ENCODE peak calls at places on chromosomes 1 and 21, in nine cellular contexts. O, L, J, E, G, T, Z, N and D are unnamed samples.
A peak's percentile ranks its signal among the peaks of the same experiment; 100 is the strongest.

GRCh38 chr1:2819429-2819828 is 17.9 kb upstream of the TTC34 start:
- DNase-seq in O (no peak), L (no peak), J (no peak), E (no peak), G (no peak), T (no peak), Z (no peak), N (no peak), D (no peak)

GRCh38 chr1:195894411-195894810 is 713.8 kb downstream of the KCNT2 start:
- DNase-seq in O (peak; percentile 24), L (no peak), J (no peak), E (no peak), G (no peak), T (no peak), Z (peak; percentile 28), N (no peak), D (no peak)

GRCh38 chr21:31299291-31300147 is 44.5 kb downstream of the TIAM1 start:
- DNase-seq in O (no peak), L (no peak), J (no peak), E (no peak), G (no peak), T (no peak), Z (no peak), N (no peak), D (no peak)

GRCh38 chr1:16145988-16146887 is 9.6 kb downstream of the EPHA2 start:
- DNase-seq in O (peak; percentile 95), L (peak; percentile 55), J (peak; percentile 52), E (peak; percentile 82), G (peak; percentile 86), T (no peak), Z (peak; percentile 93), N (peak; percentile 77), D (peak; percentile 61)

GRCh38 chr1:98688110-98688739 is 26.7 kb downstream of the SNX7 start:
- DNase-seq in O (no peak), L (no peak), J (no peak), E (no peak), G (no peak), T (no peak), Z (no peak), N (no peak), D (no peak)

GRCh38 chr1:91440845-91441244 is 36.2 kb upstream of the HFM1 start:
- DNase-seq in O (peak; percentile 4), L (no peak), J (no peak), E (no peak), G (no peak), T (no peak), Z (peak; percentile 12), N (peak; percentile 35), D (no peak)

GRCh38 chr1:178311164-178311563 is 185.6 kb downstream of the CLEC20A start:
- DNase-seq in O (peak; percentile 21), L (no peak), J (no peak), E (peak; percentile 37), G (no peak), T (no peak), Z (no peak), N (peak; percentile 19), D (no peak)

GRCh38 chr1:95742591-95743089 is 508.6 kb downstream of the RWDD3 start:
- DNase-seq in O (peak; percentile 18), L (no peak), J (no peak), E (no peak), G (peak; percentile 21), T (no peak), Z (no peak), N (peak; percentile 90), D (no peak)

GRCh38 chr1:39047374-39048229 is 21.5 kb downstream of the NDUFS5 start:
- DNase-seq in O (peak; percentile 93), L (peak; percentile 41), J (no peak), E (peak; percentile 74), G (peak; percentile 19), T (peak; percentile 92), Z (peak; percentile 87), N (peak; percentile 95), D (peak; percentile 40)

GRCh38 chr1:167209044-167209443 is 11.6 kb upstream of the POU2F1 start:
- DNase-seq in O (no peak), L (no peak), J (no peak), E (no peak), G (no peak), T (no peak), Z (no peak), N (no peak), D (no peak)

GRCh38 chr1:6495540-6496359 is 4.3 kb upstream of the PLEKHG5 start:
- DNase-seq in O (no peak), L (no peak), J (no peak), E (no peak), G (peak; percentile 19), T (no peak), Z (no peak), N (no peak), D (no peak)

GRCh38 chr1:71047635-71048607 is at the start of gene PTGER3:
- DNase-seq in O (no peak), L (peak; percentile 28), J (peak; percentile 83), E (no peak), G (peak; percentile 60), T (peak; percentile 93), Z (peak; percentile 7), N (no peak), D (no peak)

GRCh38 chr1:234479310-234479559 is 256 bp upstream of the TARBP1 start:
- DNase-seq in O (no peak), L (no peak), J (no peak), E (no peak), G (no peak), T (no peak), Z (no peak), N (no peak), D (no peak)

GRCh38 chr1:246035060-246035531 is 472.0 kb downstream of the SMYD3 start:
- DNase-seq in O (no peak), L (no peak), J (no peak), E (no peak), G (no peak), T (no peak), Z (peak; percentile 22), N (no peak), D (no peak)

GRCh38 chr1:245551536-245551935 is 396.8 kb downstream of the KIF26B start:
- DNase-seq in O (no peak), L (no peak), J (no peak), E (no peak), G (no peak), T (no peak), Z (no peak), N (no peak), D (no peak)

GRCh38 chr1:219151467-219151866 is 22.2 kb upstream of the LYPLAL1 start:
- DNase-seq in O (no peak), L (no peak), J (no peak), E (no peak), G (no peak), T (no peak), Z (no peak), N (no peak), D (no peak)

DNA sequence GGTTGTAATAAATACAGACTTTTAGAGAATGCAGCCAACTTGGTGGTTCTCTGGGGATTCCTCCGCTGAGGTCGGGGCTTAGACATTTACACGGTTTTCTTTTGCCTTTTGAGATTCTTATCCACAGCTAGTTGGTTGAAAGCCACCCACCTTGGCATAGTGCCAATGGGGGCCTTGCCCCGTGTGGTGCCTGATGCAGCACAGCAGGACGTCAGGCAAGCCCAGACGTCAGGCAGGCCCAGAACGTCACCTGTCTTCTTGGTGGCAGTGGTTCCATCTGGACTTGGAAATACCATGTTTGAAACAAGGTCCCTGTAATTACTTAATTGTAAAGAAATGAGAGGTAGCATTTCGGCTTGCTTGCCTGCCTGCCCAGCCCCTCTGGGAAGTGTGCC is 78.5 kb downstream of the GALNT2 start:
- DNase-seq in O (no peak), L (no peak), J (no peak), E (no peak), G (no peak), T (no peak), Z (no peak), N (no peak), D (no peak)
- H3K4me3 ChIP-seq in O (no peak overlapping the region), L (no peak overlapping the region), J (no peak overlapping the region), E (no peak overlapping the region), G (no peak overlapping the region), T (no peak overlapping the region), Z (no peak overlapping the region), N (no peak overlapping the region), D (no peak overlapping the region)

GRCh38 chr1:86169625-86170024 is 13.1 kb upstream of the COL24A1 start:
- DNase-seq in O (peak; percentile 18), L (no peak), J (no peak), E (no peak), G (no peak), T (no peak), Z (no peak), N (peak; percentile 7), D (no peak)
- TF ChIP-seq CTCF in O (peak; percentile 23), L (no peak), J (no peak), E (no peak), G (no peak), T (no peak), Z (no peak), N (peak; percentile 18), D (no peak)

GRCh38 chr1:22140681-22141080 is 2.2 kb downstream of the WNT4 start:
- DNase-seq in O (no peak), L (no peak), J (peak; percentile 32), E (no peak), G (no peak), T (no peak), Z (no peak), N (no peak), D (no peak)

GRCh38 chr1:22141948-22142314 is 966 bp downstream of the WNT4 start:
- DNase-seq in O (no peak), L (no peak), J (no peak), E (no peak), G (no peak), T (no peak), Z (no peak), N (no peak), D (no peak)

GRCh38 chr1:22143065-22143514 is at the start of gene WNT4:
- DNase-seq in O (no peak), L (no peak), J (peak; percentile 36), E (no peak), G (no peak), T (no peak), Z (no peak), N (no peak), D (no peak)

GRCh38 chr1:22142315-22143064 is 407 bp downstream of the WNT4 start:
- DNase-seq in O (peak; percentile 21), L (no peak), J (no peak), E (no peak), G (no peak), T (no peak), Z (peak; percentile 44), N (no peak), D (no peak)

GRCh38 chr1:22141493-22141892 is 1.4 kb downstream of the WNT4 start:
- DNase-seq in O (no peak), L (no peak), J (no peak), E (no peak), G (no peak), T (no peak), Z (no peak), N (no peak), D (no peak)
- H3K4me3 ChIP-seq in O (peak overlapping the region; percentile 37), L (no peak overlapping the region), J (no peak overlapping the region), E (peak overlapping the region; percentile 12), G (peak overlapping the region; percentile 67), T (no peak overlapping the region), Z (no peak overlapping the region), N (no peak overlapping the region), D (no peak overlapping the region)

GRCh38 chr1:57066980-57067615 is 101.3 kb upstream of the C8B start:
- DNase-seq in O (no peak), L (no peak), J (no peak), E (no peak), G (no peak), T (no peak), Z (no peak), N (no peak), D (no peak)

GRCh38 chr1:57067863-57068262 is 102.0 kb upstream of the C8B start:
- DNase-seq in O (peak; percentile 5), L (no peak), J (no peak), E (no peak), G (peak; percentile 37), T (no peak), Z (no peak), N (peak; percentile 3), D (no peak)

GRCh38 chr1:57072775-57073174 is 107.0 kb upstream of the C8B start:
- DNase-seq in O (no peak), L (no peak), J (no peak), E (no peak), G (no peak), T (no peak), Z (no peak), N (peak; percentile 1), D (no peak)
- TF ChIP-seq CTCF in O (no peak), L (no peak), J (no peak), E (no peak), G (no peak), T (no peak), Z (no peak), N (peak; percentile 22), D (peak; percentile 15)